ENCODE peak calls at places on chromosomes 6 and 20, in four cellular contexts. D, Q, J and C are unnamed samples.

GRCh38 chr6:28794175-28795002 is 129.4 kb downstream of the TRIM27 start:
- DNase-seq in J (no peak), D (peak; percentile 52), Q (peak; percentile 44), C (no peak)

GRCh38 chr20:42678895-42679294 is 510.8 kb downstream of the PTPRT start:
- DNase-seq in D (no peak), Q (no peak), J (no peak), C (no peak)

GRCh38 chr6:82361631-82362030 is 2.0 kb upstream of the TPBG start:
- DNase-seq in Q (no peak), D (no peak), J (no peak), C (no peak)

GRCh38 chr20:39851459-39851858 is 837.6 kb downstream of the MAFB start:
- DNase-seq in Q (peak; percentile 84), D (no peak), J (no peak), C (no peak)

GRCh38 chr20:19466204-19466928 is 253.9 kb downstream of the SLC24A3 start:
- DNase-seq in J (no peak), Q (no peak), D (no peak), C (no peak)

GRCh38 chr20:59672576-59672975 is 68.2 kb downstream of the PHACTR3 start:
- DNase-seq in J (no peak), D (no peak), Q (no peak), C (no peak)

GRCh38 chr6:122653094-122653493 is 42.9 kb downstream of the PKIB start:
- DNase-seq in Q (peak; percentile 96), D (peak; percentile 81), J (peak; percentile 15), C (no peak)

GRCh38 chr20:34970193-34971037 is 14.7 kb downstream of the MYH7B start:
- DNase-seq in J (no peak), D (no peak), Q (no peak), C (no peak)

GRCh38 chr20:3839328-3839727 is 7.3 kb upstream of the MAVS start:
- DNase-seq in J (no peak), Q (no peak), D (no peak), C (no peak)

GRCh38 chr6:122116912-122117663 is 282.4 kb upstream of the HSF2 start:
- DNase-seq in J (no peak), D (no peak), Q (no peak), C (no peak)

GRCh38 chr20:32062776-32063170 is 10.7 kb downstream of the HCK start:
- DNase-seq in D (no peak), J (no peak), Q (no peak), C (no peak)

GRCh38 chr6:111353914-111354464 is 129.0 kb downstream of the REV3L start:
- DNase-seq in J (no peak), Q (peak; percentile 23), D (no peak), C (no peak)

GRCh38 chr6:32954212-32954745 is 1.4 kb upstream of the HLA-DMA start:
- DNase-seq in D (no peak), Q (no peak), J (no peak), C (no peak)

GRCh38 chr6:140205795-140206593 is 831.5 kb upstream of the CITED2 start:
- DNase-seq in D (no peak), J (no peak), Q (no peak), C (peak; percentile 13)

GRCh38 chr20:38692436-38693411 is 31.6 kb upstream of the SLC32A1 start:
- DNase-seq in D (peak; percentile 80), Q (peak; percentile 56), J (peak; percentile 61), C (peak; percentile 40)

GRCh38 chr6:75199856-75200255 is 6.0 kb downstream of the COL12A1 start:
- DNase-seq in J (no peak), Q (peak; percentile 59), D (no peak), C (no peak)

GRCh38 chr6:147156799-147157382 is 47.3 kb upstream of the STXBP5 start:
- DNase-seq in Q (peak; percentile 55), J (no peak), D (no peak), C (no peak)

GRCh38 chr6:156279306-156279969 is 497.7 kb upstream of the ARID1B start:
- DNase-seq in D (no peak), Q (no peak), J (no peak), C (no peak)

GRCh38 chr6:36145495-36145894 is 15.2 kb downstream of the MAPK13 start:
- DNase-seq in Q (no peak), D (no peak), J (no peak), C (no peak)

GRCh38 chr6:111834356-111834755 is 38.9 kb downstream of the FYN start:
- DNase-seq in Q (no peak), J (no peak), D (no peak), C (no peak)

GRCh38 chr6:113490356-113490755 is 366.8 kb upstream of the MARCKS start:
- DNase-seq in J (no peak), D (peak; percentile 22), Q (no peak), C (no peak)

GRCh38 chr6:21438986-21439352 is 154.6 kb upstream of the SOX4 start:
- DNase-seq in D (peak; percentile 49), J (no peak), Q (peak; percentile 74), C (no peak)

GRCh38 chr6:24667378-24667803 is 514 bp downstream of the ACOT13 start:
- DNase-seq in Q (peak; percentile 5), D (no peak), J (no peak), C (no peak)

GRCh38 chr20:49505518-49505917 is 23.1 kb upstream of the KCNB1 start:
- DNase-seq in D (no peak), Q (peak; percentile 78), J (no peak), C (peak; percentile 44)

GRCh38 chr20:59749293-59749680 is 144.9 kb downstream of the PHACTR3 start:
- DNase-seq in J (no peak), D (peak; percentile 6), Q (peak; percentile 58), C (no peak)

GRCh38 chr6:57267586-57268293 is 45.6 kb upstream of the RAB23 start:
- DNase-seq in D (peak; percentile 97), J (peak; percentile 69), Q (peak; percentile 99), C (peak; percentile 49)

GRCh38 chr6:34362909-34363713 is 29.4 kb downstream of the NUDT3 start:
- DNase-seq in D (no peak), Q (no peak), J (no peak), C (no peak)

GRCh38 chr20:24376523-24377085 is 92.8 kb upstream of the SYNDIG1 start:
- DNase-seq in Q (peak; percentile 49), D (no peak), J (no peak), C (no peak)

GRCh38 chr6:100260584-100260983 is 204.1 kb downstream of the SIM1 start:
- DNase-seq in J (no peak), D (peak; percentile 11), Q (peak; percentile 27), C (no peak)

GRCh38 chr20:41259309-41259708 is 58.2 kb downstream of the ZHX3 start:
- DNase-seq in Q (no peak), D (no peak), J (no peak), C (no peak)

GRCh38 chr20:54118220-54119001 is 48.0 kb upstream of the BCAS1 start:
- DNase-seq in Q (no peak), J (no peak), D (no peak), C (no peak)
- H3K4me1 ChIP-seq in Q (peaks cover 7% of the 10 kb centered on the region), J (peaks cover 78% of the 10 kb centered on the region), D (peaks cover 42% of the 10 kb centered on the region), C (no peaks in the 10 kb centered on the region)

GRCh38 chr6:101296184-101296583 is 97.3 kb upstream of the GRIK2 start:
- DNase-seq in D (peak; percentile 2), J (no peak), Q (peak; percentile 34), C (no peak)
- H3K4me1 ChIP-seq in D (peaks cover 9% of the 10 kb centered on the region), J (no peaks in the 10 kb centered on the region), Q (no peaks in the 10 kb centered on the region), C (no peaks in the 10 kb centered on the region)

GRCh38 chr6:163459536-163459935 is 45.0 kb downstream of the QKI start:
- DNase-seq in J (no peak), D (no peak), Q (peak; percentile 76), C (no peak)
- H3K4me1 ChIP-seq in J (no peaks in the 10 kb centered on the region), D (no peaks in the 10 kb centered on the region), Q (peaks cover 25% of the 10 kb centered on the region), C (peaks cover 7% of the 10 kb centered on the region)

GRCh38 chr6:101595276-101595675 is 201.8 kb downstream of the GRIK2 start:
- DNase-seq in J (no peak), Q (peak; percentile 11), D (no peak), C (no peak)

DNA sequence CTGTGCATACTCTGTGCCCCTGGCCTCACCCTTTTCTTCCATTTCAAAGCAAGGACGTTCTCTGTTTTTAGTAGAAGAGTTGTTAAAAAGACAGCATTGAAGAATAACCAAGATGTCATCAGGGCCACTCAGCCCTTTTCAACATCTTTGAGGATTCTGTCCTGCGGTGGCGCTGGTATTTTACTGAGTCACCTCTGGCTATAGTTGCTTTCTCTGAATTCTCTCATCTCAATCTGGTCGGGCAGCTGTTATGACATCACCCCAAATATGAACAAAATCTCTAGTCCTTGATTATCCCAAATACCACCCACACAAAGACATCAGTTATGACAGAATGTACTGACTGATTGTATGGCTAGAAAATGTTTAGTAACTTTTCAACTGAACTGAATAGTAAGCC is 204.2 kb downstream of the GRIK2 start:
- DNase-seq in Q (peak; percentile 95), D (no peak), J (no peak), C (no peak)
- H3K4me1 ChIP-seq in Q (no peaks in the 10 kb centered on the region), D (no peaks in the 10 kb centered on the region), J (no peaks in the 10 kb centered on the region), C (peaks cover 1% of the 10 kb centered on the region)